ENCODE peak calls at places on chromosomes 3 and 15, in five cellular contexts. One of them, this sample, is unnamed.

GRCh38 chr3:177135841-177136492 is 61.3 kb downstream of the TBL1XR1 start:
- DNase-seq in kidney: no peak
- DNase-seq in amniotic stem cell: no peak
- DNase-seq in endothelial cell of umbilical vein: no peak
- DNase-seq in HTR-8/SVneo: no peak
- DNase-seq in this sample: peak; percentile 68

GRCh38 chr3:101279765-101280385 is 40.5 kb downstream of the IMPG2 start:
- DNase-seq in endothelial cell of umbilical vein: no peak
- DNase-seq in amniotic stem cell: no peak
- DNase-seq in kidney: no peak
- DNase-seq in HTR-8/SVneo: no peak
- DNase-seq in this sample: no peak

GRCh38 chr3:14434541-14435151 is 32.2 kb downstream of the SLC6A6 start:
- DNase-seq in HTR-8/SVneo: no peak
- DNase-seq in endothelial cell of umbilical vein: no peak
- DNase-seq in amniotic stem cell: no peak
- DNase-seq in kidney: no peak
- DNase-seq in this sample: no peak

GRCh38 chr15:35383511-35383910 is 162.5 kb downstream of the DPH6 start:
- DNase-seq in HTR-8/SVneo: no peak
- DNase-seq in kidney: no peak
- DNase-seq in amniotic stem cell: no peak
- DNase-seq in endothelial cell of umbilical vein: no peak
- DNase-seq in this sample: no peak

GRCh38 chr3:34357461-34357860 is 559.0 kb downstream of the PDCD6IP start:
- DNase-seq in endothelial cell of umbilical vein: no peak
- DNase-seq in amniotic stem cell: no peak
- DNase-seq in kidney: no peak
- DNase-seq in HTR-8/SVneo: no peak
- DNase-seq in this sample: peak; percentile 2

GRCh38 chr15:33915571-33916407 is 52.5 kb upstream of the CHRM5 start:
- DNase-seq in endothelial cell of umbilical vein: no peak
- DNase-seq in kidney: no peak
- DNase-seq in HTR-8/SVneo: no peak
- DNase-seq in amniotic stem cell: no peak
- DNase-seq in this sample: peak; percentile 67

GRCh38 chr15:100878601-100879000 is 1.0 kb upstream of the ALDH1A3 start:
- DNase-seq in endothelial cell of umbilical vein: no peak
- DNase-seq in kidney: no peak
- DNase-seq in HTR-8/SVneo: no peak
- DNase-seq in amniotic stem cell: no peak
- DNase-seq in this sample: no peak

GRCh38 chr3:147462856-147463255 is 53.7 kb downstream of the ZIC1 start:
- DNase-seq in HTR-8/SVneo: no peak
- DNase-seq in amniotic stem cell: no peak
- DNase-seq in kidney: no peak
- DNase-seq in endothelial cell of umbilical vein: no peak
- DNase-seq in this sample: no peak

GRCh38 chr15:60116456-60117089 is 112.5 kb downstream of the FOXB1 start:
- DNase-seq in endothelial cell of umbilical vein: no peak
- DNase-seq in amniotic stem cell: no peak
- DNase-seq in kidney: no peak
- DNase-seq in HTR-8/SVneo: no peak
- DNase-seq in this sample: peak; percentile 16

GRCh38 chr3:185460719-185461350 is 38.0 kb downstream of the TMEM41A start:
- DNase-seq in amniotic stem cell: no peak
- DNase-seq in HTR-8/SVneo: peak; percentile 40
- DNase-seq in endothelial cell of umbilical vein: peak; percentile 37
- DNase-seq in kidney: no peak
- DNase-seq in this sample: peak; percentile 12

GRCh38 chr3:30864836-30865235 is 29.6 kb downstream of the GADL1 start:
- DNase-seq in amniotic stem cell: no peak
- DNase-seq in HTR-8/SVneo: no peak
- DNase-seq in kidney: no peak
- DNase-seq in endothelial cell of umbilical vein: no peak
- DNase-seq in this sample: no peak

GRCh38 chr3:171068658-171069057 is 42.1 kb upstream of the SLC2A2 start:
- DNase-seq in amniotic stem cell: no peak
- DNase-seq in HTR-8/SVneo: no peak
- DNase-seq in kidney: no peak
- DNase-seq in endothelial cell of umbilical vein: no peak
- DNase-seq in this sample: no peak

GRCh38 chr3:133854971-133855370 is 40.7 kb downstream of the RAB6B start:
- DNase-seq in amniotic stem cell: no peak
- DNase-seq in endothelial cell of umbilical vein: no peak
- DNase-seq in kidney: peak; percentile 12
- DNase-seq in HTR-8/SVneo: no peak
- DNase-seq in this sample: no peak

GRCh38 chr15:29651476-29652072 is 170.7 kb downstream of the TJP1 start:
- DNase-seq in amniotic stem cell: no peak
- DNase-seq in HTR-8/SVneo: no peak
- DNase-seq in kidney: no peak
- DNase-seq in endothelial cell of umbilical vein: no peak
- DNase-seq in this sample: no peak

GRCh38 chr15:94335616-94336015 is 104.3 kb downstream of the MCTP2 start:
- DNase-seq in endothelial cell of umbilical vein: no peak
- DNase-seq in kidney: no peak
- DNase-seq in amniotic stem cell: no peak
- DNase-seq in HTR-8/SVneo: no peak
- DNase-seq in this sample: no peak

GRCh38 chr3:114527036-114527644 is 233.3 kb downstream of the TIGIT start:
- DNase-seq in HTR-8/SVneo: no peak
- DNase-seq in endothelial cell of umbilical vein: peak; percentile 37
- DNase-seq in kidney: no peak
- DNase-seq in amniotic stem cell: no peak
- DNase-seq in this sample: no peak

GRCh38 chr3:41176554-41176953 is 22.8 kb upstream of the CTNNB1 start:
- DNase-seq in endothelial cell of umbilical vein: no peak
- DNase-seq in kidney: no peak
- DNase-seq in amniotic stem cell: no peak
- DNase-seq in HTR-8/SVneo: no peak
- DNase-seq in this sample: no peak

GRCh38 chr3:69212411-69213160 is 90.2 kb upstream of the LMOD3 start:
- DNase-seq in kidney: no peak
- DNase-seq in amniotic stem cell: no peak
- DNase-seq in HTR-8/SVneo: peak; percentile 52
- DNase-seq in endothelial cell of umbilical vein: peak; percentile 94
- DNase-seq in this sample: no peak

GRCh38 chr3:140848675-140849074 is 93.0 kb upstream of the SLC25A36 start:
- DNase-seq in kidney: no peak
- DNase-seq in HTR-8/SVneo: no peak
- DNase-seq in endothelial cell of umbilical vein: no peak
- DNase-seq in amniotic stem cell: no peak
- DNase-seq in this sample: no peak

GRCh38 chr15:80120636-80121035 is 32.2 kb upstream of the FAH start:
- DNase-seq in endothelial cell of umbilical vein: no peak
- DNase-seq in amniotic stem cell: no peak
- DNase-seq in kidney: no peak
- DNase-seq in HTR-8/SVneo: no peak
- DNase-seq in this sample: no peak

GRCh38 chr3:168030488-168031054 is 65.2 kb downstream of the GOLIM4 start:
- DNase-seq in amniotic stem cell: no peak
- DNase-seq in kidney: no peak
- DNase-seq in HTR-8/SVneo: no peak
- DNase-seq in endothelial cell of umbilical vein: no peak
- DNase-seq in this sample: no peak

GRCh38 chr15:101617390-101617965 is 34.7 kb downstream of the TM2D3 start:
- DNase-seq in endothelial cell of umbilical vein: no peak
- DNase-seq in amniotic stem cell: no peak
- DNase-seq in HTR-8/SVneo: no peak
- DNase-seq in kidney: no peak
- DNase-seq in this sample: no peak

GRCh38 chr15:61879219-61879618 is 181.0 kb downstream of the VPS13C start:
- DNase-seq in kidney: peak; percentile 22
- DNase-seq in HTR-8/SVneo: no peak
- DNase-seq in endothelial cell of umbilical vein: peak; percentile 49
- DNase-seq in amniotic stem cell: no peak
- DNase-seq in this sample: peak; percentile 80

GRCh38 chr3:61650276-61650675 is 88.9 kb downstream of the PTPRG start:
- DNase-seq in HTR-8/SVneo: no peak
- DNase-seq in kidney: no peak
- DNase-seq in endothelial cell of umbilical vein: no peak
- DNase-seq in amniotic stem cell: no peak
- DNase-seq in this sample: peak; percentile 68

GRCh38 chr15:63843901-63844317 is 10.2 kb upstream of the HERC1 start:
- DNase-seq in endothelial cell of umbilical vein: no peak
- DNase-seq in amniotic stem cell: peak; percentile 34
- DNase-seq in kidney: no peak
- DNase-seq in HTR-8/SVneo: peak; percentile 54
- DNase-seq in this sample: no peak

GRCh38 chr15:39451121-39451698 is 129.7 kb upstream of the THBS1 start:
- DNase-seq in HTR-8/SVneo: no peak
- DNase-seq in endothelial cell of umbilical vein: no peak
- DNase-seq in amniotic stem cell: no peak
- DNase-seq in kidney: no peak
- DNase-seq in this sample: no peak

GRCh38 chr3:184257083-184257915 is 4.1 kb downstream of the CAMK2N2 start:
- DNase-seq in kidney: no peak
- DNase-seq in amniotic stem cell: no peak
- DNase-seq in endothelial cell of umbilical vein: no peak
- DNase-seq in HTR-8/SVneo: no peak
- DNase-seq in this sample: no peak

GRCh38 chr3:40597441-40597840 is 72.7 kb downstream of the ZNF621 start:
- DNase-seq in amniotic stem cell: no peak
- DNase-seq in kidney: no peak
- DNase-seq in endothelial cell of umbilical vein: no peak
- DNase-seq in HTR-8/SVneo: no peak
- DNase-seq in this sample: no peak

GRCh38 chr3:194136519-194137313 is 768 bp downstream of the HES1 start:
- DNase-seq in HTR-8/SVneo: peak; percentile 19
- DNase-seq in kidney: peak; percentile 95
- DNase-seq in endothelial cell of umbilical vein: peak; percentile 77
- DNase-seq in amniotic stem cell: no peak
- DNase-seq in this sample: peak; percentile 37

GRCh38 chr3:178419078-178419477 is 117.2 kb upstream of the KCNMB2 start:
- DNase-seq in amniotic stem cell: no peak
- DNase-seq in HTR-8/SVneo: no peak
- DNase-seq in endothelial cell of umbilical vein: no peak
- DNase-seq in kidney: no peak
- DNase-seq in this sample: no peak

This sample was measured in LoVo.